ENCODE peak calls at places on chromosomes 2 and 18, in six cellular contexts. Z, B, G, L, K and Y are unnamed samples.

GRCh38 chr18:44846450-44846849 is 165.8 kb downstream of the SETBP1 start:
- DNase-seq in Z (no peak), B (no peak), G (no peak), L (no peak), K (no peak), Y (no peak)

GRCh38 chr2:112795720-112796119 is 11.4 kb upstream of the IL1A start:
- DNase-seq in Z (no peak), B (no peak), G (no peak), L (no peak), K (no peak), Y (no peak)

GRCh38 chr18:78169487-78169886 is 810.1 kb upstream of the SALL3 start:
- DNase-seq in Z (no peak), B (no peak), G (no peak), L (no peak), K (no peak), Y (no peak)

GRCh38 chr18:45728341-45729010 is 4.5 kb downstream of the SLC14A1 start:
- DNase-seq in Z (no peak), B (no peak), G (no peak), L (no peak), K (no peak), Y (peak)

GRCh38 chr2:3670376-3670775 is 12.4 kb downstream of the ALLC start:
- DNase-seq in Z (no peak), B (no peak), G (no peak), L (no peak), K (no peak), Y (no peak)

GRCh38 chr2:26438526-26438925 is 36.8 kb downstream of the DRC1 start:
- DNase-seq in Z (no peak), B (no peak), G (no peak), L (peak), K (peak), Y (peak)

GRCh38 chr18:31684279-31685096 is at the start of gene B4GALT6:
- DNase-seq in Z (peak), B (peak), G (peak), L (peak), K (no peak), Y (no peak)

GRCh38 chr2:44155577-44156446 is 12.9 kb upstream of the PPM1B start:
- DNase-seq in Z (no peak), B (no peak), G (peak), L (peak), K (no peak), Y (no peak)

GRCh38 chr18:55287146-55287806 is 300.7 kb downstream of the TCF4 start:
- DNase-seq in Z (no peak), B (no peak), G (no peak), L (no peak), K (no peak), Y (no peak)

GRCh38 chr18:37450434-37451133 is 115.0 kb downstream of the CELF4 start:
- DNase-seq in Z (no peak), B (no peak), G (no peak), L (no peak), K (no peak), Y (no peak)

GRCh38 chr2:19349911-19350677 is 8.3 kb downstream of the OSR1 start:
- DNase-seq in Z (peak), B (peak), G (peak), L (peak), K (no peak), Y (no peak)

GRCh38 chr2:20781656-20782265 is 41.1 kb downstream of the LDAH start:
- DNase-seq in Z (no peak), B (peak), G (peak), L (peak), K (peak), Y (peak)

GRCh38 chr2:129619471-129619870 is 360.0 kb upstream of the RAB6C start:
- DNase-seq in Z (no peak), B (no peak), G (no peak), L (no peak), K (no peak), Y (no peak)

GRCh38 chr2:217802261-217802660 is 200.5 kb downstream of the TNS1 start:
- DNase-seq in Z (no peak), B (no peak), G (no peak), L (no peak), K (no peak), Y (no peak)

GRCh38 chr2:11742317-11742701 is 4.1 kb upstream of the LPIN1 start:
- DNase-seq in Z (no peak), B (no peak), G (peak), L (no peak), K (no peak), Y (no peak)

GRCh38 chr2:175726213-175726612 is 275.9 kb downstream of the LNPK start:
- DNase-seq in Z (no peak), B (no peak), G (no peak), L (no peak), K (peak), Y (peak)

GRCh38 chr18:74682998-74683311 is 85.3 kb downstream of the ZNF407 start:
- DNase-seq in Z (no peak), B (no peak), G (no peak), L (no peak), K (no peak), Y (no peak)

GRCh38 chr18:36912887-36913286 is 84.0 kb downstream of the KIAA1328 start:
- DNase-seq in Z (no peak), B (no peak), G (no peak), L (no peak), K (no peak), Y (no peak)

GRCh38 chr18:48662021-48662661 is 123.3 kb downstream of the CTIF start:
- DNase-seq in Z (no peak), B (no peak), G (peak), L (peak), K (no peak), Y (no peak)

GRCh38 chr2:152594792-152595191 is 122.5 kb downstream of the PRPF40A start:
- DNase-seq in Z (no peak), B (no peak), G (no peak), L (no peak), K (peak), Y (no peak)

GRCh38 chr2:188786368-188786781 is 187.8 kb upstream of the COL3A1 start:
- DNase-seq in Z (no peak), B (no peak), G (no peak), L (peak), K (peak), Y (no peak)

GRCh38 chr2:30721241-30721640 is 86.0 kb downstream of the CAPN13 start:
- DNase-seq in Z (no peak), B (no peak), G (no peak), L (no peak), K (no peak), Y (no peak)

GRCh38 chr2:29304399-29304798 is 189.2 kb downstream of the CLIP4 start:
- DNase-seq in Z (no peak), B (no peak), G (no peak), L (no peak), K (no peak), Y (no peak)

GRCh38 chr2:99140860-99141109 is 722 bp upstream of the C2orf15 start:
- DNase-seq in Z (no peak), B (no peak), G (no peak), L (peak), K (no peak), Y (no peak)

GRCh38 chr2:98805412-98806265 is 74.7 kb upstream of the MGAT4A start:
- DNase-seq in Z (no peak), B (no peak), G (no peak), L (no peak), K (peak), Y (peak)

GRCh38 chr2:170762760-170763159 is 7.4 kb upstream of the ERICH2 start:
- DNase-seq in Z (no peak), B (no peak), G (no peak), L (no peak), K (no peak), Y (no peak)

GRCh38 chr2:61928816-61929471 is 23.5 kb downstream of the COMMD1 start:
- DNase-seq in Z (no peak), B (no peak), G (peak), L (no peak), K (no peak), Y (no peak)

GRCh38 chr2:20235655-20236302 is 10.8 kb upstream of the SDC1 start:
- DNase-seq in Z (no peak), B (no peak), G (no peak), L (no peak), K (no peak), Y (no peak)

GRCh38 chr2:62266433-62267038 is 70.6 kb downstream of the B3GNT2 start:
- DNase-seq in Z (no peak), B (no peak), G (no peak), L (peak), K (peak), Y (peak)

GRCh38 chr2:197309369-197310231 is 980 bp downstream of the ANKRD44 start:
- DNase-seq in Z (peak), B (peak), G (no peak), L (no peak), K (no peak), Y (no peak)

GRCh38 chr18:58578835-58579560 is 49.9 kb downstream of the ALPK2 start:
- DNase-seq in Z (no peak), B (no peak), G (no peak), L (peak), K (no peak), Y (peak)

GRCh38 chr2:21966139-21966538 is 842.4 kb downstream of the TDRD15 start:
- DNase-seq in Z (no peak), B (no peak), G (no peak), L (peak), K (no peak), Y (peak)

GRCh38 chr2:119713819-119714490 is 35.0 kb downstream of the TMEM177 start:
- DNase-seq in Z (no peak), B (no peak), G (no peak), L (no peak), K (no peak), Y (no peak)

GRCh38 chr2:238101891-238102841 is 2.0 kb downstream of the ESPNL start:
- DNase-seq in Z (no peak), B (no peak), G (no peak), L (no peak), K (no peak), Y (no peak)

GRCh38 chr2:95024306-95024880 is 1.1 kb upstream of the MAL start:
- DNase-seq in Z (peak), B (no peak), G (no peak), L (no peak), K (no peak), Y (no peak)

GRCh38 chr2:2095360-2096093 is 235.5 kb downstream of the MYT1L start:
- DNase-seq in Z (no peak), B (no peak), G (peak), L (no peak), K (no peak), Y (no peak)

GRCh38 chr2:177149155-177149503 is 63.5 kb upstream of the HNRNPA3 start:
- DNase-seq in Z (no peak), B (no peak), G (no peak), L (no peak), K (no peak), Y (no peak)

GRCh38 chr2:96241901-96242611 is 23.7 kb downstream of the TMEM127 start:
- DNase-seq in Z (peak), B (no peak), G (no peak), L (no peak), K (peak), Y (peak)